ENCODE peak calls at places on chromosomes 5 and 9, in four cellular contexts. A is HepG2, H is GM12878, E is HCT116. L is an unnamed sample.

GRCh38 chr5:145198871-145199270 is 636.3 kb downstream of the PRELID2 start:
- DNase-seq in E (no peak), H (no peak), A (no peak), L (no peak)

GRCh38 chr5:59640411-59640810 is 253.1 kb downstream of the PDE4D start:
- DNase-seq in E (no peak), H (no peak), A (no peak), L (no peak)

GRCh38 chr9:134442087-134442470 is 115.8 kb downstream of the RXRA start:
- DNase-seq in A (no peak), H (no peak), E (no peak), L (no peak)

GRCh38 chr5:174397206-174397605 is 327.2 kb upstream of the MSX2 start:
- DNase-seq in A (no peak), H (no peak), E (no peak), L (no peak)

GRCh38 chr9:121721770-121722169 is 70.3 kb downstream of the DAB2IP start:
- DNase-seq in H (no peak), A (no peak), E (no peak), L (no peak)

GRCh38 chr5:176167800-176168199 is 70.4 kb upstream of the SIMC1 start:
- DNase-seq in A (no peak), H (no peak), E (no peak), L (no peak)

GRCh38 chr9:121736964-121737462 is 85.6 kb downstream of the DAB2IP start:
- DNase-seq in A (peak; percentile 78), E (no peak), H (no peak), L (peak; percentile 88)

GRCh38 chr5:17012289-17012688 is 76.2 kb upstream of the MYO10 start:
- DNase-seq in E (no peak), A (no peak), H (no peak), L (no peak)

GRCh38 chr5:141135030-141135717 is at the start of gene PCDHB5:
- DNase-seq in A (no peak), E (no peak), H (no peak), L (peak; percentile 94)

GRCh38 chr5:158777647-158778368 is 321.9 kb downstream of the EBF1 start:
- DNase-seq in E (no peak), A (no peak), H (no peak), L (no peak)
- H3K27ac ChIP-seq in E (no peak overlapping the region), A (no peak overlapping the region), H (no peak overlapping the region), L (no peak overlapping the region)

DNA sequence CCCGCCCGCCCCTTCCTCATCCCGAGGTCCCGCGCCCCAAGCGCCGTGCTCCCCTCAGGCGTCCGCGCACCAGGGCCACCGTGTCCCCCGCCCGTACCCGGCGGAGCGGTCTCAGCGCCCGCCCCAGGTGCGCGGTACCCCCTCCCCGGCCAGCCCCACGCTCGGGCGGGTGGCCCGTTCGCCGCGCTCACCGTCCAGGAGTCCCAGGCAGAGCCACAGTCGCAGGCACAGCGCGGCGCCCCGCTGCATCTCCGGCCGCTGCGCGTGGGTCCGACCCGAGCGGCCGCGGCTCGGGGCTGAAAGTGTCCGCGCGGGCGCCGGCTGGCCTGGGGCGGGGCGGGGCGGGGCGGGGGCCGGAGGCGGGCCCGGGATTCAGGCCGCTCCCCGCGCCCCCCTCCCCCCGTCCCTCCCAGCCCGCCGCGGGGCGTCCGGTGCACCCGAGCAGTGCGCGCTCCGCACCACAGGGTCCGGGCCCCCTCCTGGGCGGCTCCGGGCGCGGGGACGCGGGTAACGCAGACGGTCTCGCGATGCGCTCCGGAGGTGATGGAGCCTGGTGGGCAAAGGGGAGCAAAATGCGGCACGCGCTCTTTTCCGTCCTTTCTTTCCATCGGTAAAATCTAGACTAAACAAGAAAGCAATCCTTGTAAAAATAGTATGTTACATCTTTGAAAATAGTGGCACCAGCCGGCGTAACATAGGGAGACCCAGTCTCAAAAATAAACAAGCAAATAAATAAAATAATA is at the start of gene FLT4:
- DNase-seq in E (no peak), H (no peak), A (no peak), L (peak; percentile 56)
- TF ChIP-seq EZH2 in E (no peak), H (no peak), A (no peak), L (peak; percentile 84)

GRCh38 chr5:3385874-3386536 is 209.6 kb upstream of the IRX1 start:
- DNase-seq in E (no peak), A (no peak), H (no peak), L (no peak)
- TF ChIP-seq REST in E (no peak), A (no peak), H (no peak), L (no peak)

GRCh38 chr9:127406799-127407504 is 10.0 kb downstream of the SLC2A8 start:
- DNase-seq in E (no peak), H (no peak), A (no peak), L (no peak)
- H3K27ac ChIP-seq in E (no peak overlapping the region), H (no peak overlapping the region), A (no peak overlapping the region), L (peak overlapping the region; percentile 69)

GRCh38 chr5:77637170-77638074 is 1.1 kb downstream of the OTP start:
- DNase-seq in H (no peak), E (no peak), A (no peak), L (peak; percentile 51)

GRCh38 chr5:77635617-77636422 is 2.7 kb downstream of the OTP start:
- DNase-seq in E (no peak), A (no peak), H (no peak), L (peak; percentile 72)

GRCh38 chr5:77638204-77638762 is at the start of gene OTP:
- DNase-seq in H (no peak), E (no peak), A (no peak), L (no peak)

GRCh38 chr5:77635073-77635472 is 3.4 kb downstream of the OTP start:
- DNase-seq in A (no peak), E (no peak), H (no peak), L (no peak)

GRCh38 chr5:77636423-77637169 is 1.9 kb downstream of the OTP start:
- DNase-seq in A (no peak), H (no peak), E (no peak), L (peak; percentile 49)
- TF ChIP-seq EZH2 in A (no peak), H (no peak), E (no peak), L (peak; percentile 93)

GRCh38 chr5:5816960-5817359 is 394.5 kb downstream of the ICE1 start:
- DNase-seq in H (no peak), E (no peak), A (no peak), L (no peak)
- TF ChIP-seq REST in H (no peak), E (no peak), A (no peak), L (no peak)